ENCODE peak calls at places on chromosomes 13 and 19, in four cellular contexts. K, B, V and F are unnamed samples.

GRCh38 chr19:55578761-55579747 is 1.6 kb downstream of the ZNF579 start:
- DNase-seq in K (no peak), B (no peak), V (no peak), F (no peak)

GRCh38 chr13:98141938-98142426 is 912 bp upstream of the FARP1 start:
- DNase-seq in K (peak), B (no peak), V (no peak), F (no peak)

GRCh38 chr13:52067237-52067636 is 42.7 kb downstream of the UTP14C start:
- DNase-seq in K (no peak), B (no peak), V (no peak), F (peak)

GRCh38 chr13:110509971-110510786 is 51.3 kb downstream of the RAB20 start:
- DNase-seq in K (peak), B (no peak), V (no peak), F (no peak)

GRCh38 chr13:20547479-20547908 is 19.5 kb upstream of the IFT88 start:
- DNase-seq in K (no peak), B (no peak), V (no peak), F (no peak)

GRCh38 chr19:14035706-14036105 is 4.1 kb downstream of the IL27RA start:
- DNase-seq in K (no peak), B (no peak), V (no peak), F (no peak)

GRCh38 chr19:45473366-45474190 is 5.8 kb downstream of the FOSB start:
- DNase-seq in K (peak), B (no peak), V (no peak), F (no peak)

GRCh38 chr13:49366841-49367240 is 77.0 kb downstream of the CAB39L start:
- DNase-seq in K (no peak), B (no peak), V (no peak), F (no peak)

GRCh38 chr13:34591801-34592454 is 350.1 kb upstream of the NBEA start:
- DNase-seq in K (no peak), B (no peak), V (no peak), F (no peak)

DNA sequence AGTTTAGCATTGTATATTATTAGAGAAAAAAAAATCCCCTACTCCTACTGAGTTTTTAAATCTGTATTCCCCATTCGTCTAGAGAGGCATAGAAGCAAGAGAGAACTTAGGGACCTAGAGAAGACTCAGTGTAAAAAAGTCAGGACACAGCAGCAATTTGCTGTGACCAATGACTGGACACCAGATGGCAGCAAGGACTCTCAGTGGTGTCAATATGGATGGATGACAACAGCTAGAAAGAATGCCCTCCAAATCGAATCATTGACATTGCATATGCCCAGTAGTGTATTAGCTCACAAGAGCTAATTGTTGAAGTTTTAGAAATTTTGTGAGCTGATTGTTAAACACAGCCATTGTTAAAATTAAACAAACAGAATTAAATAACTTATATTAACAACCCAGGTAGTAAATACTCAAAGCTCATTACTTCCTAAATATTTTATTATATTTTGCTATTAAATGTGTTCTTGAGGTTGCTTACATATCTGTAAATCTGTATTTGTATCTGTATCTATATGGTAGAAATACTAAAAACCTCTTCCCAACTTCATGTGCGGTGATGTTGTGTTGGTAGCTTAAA is 43.9 kb downstream of the SIAH3 start:
- DNase-seq in K (peak), B (no peak), V (peak), F (peak)
- TF ChIP-seq CTCF in K (no peak), B (no peak), V (peak), F (peak)

GRCh38 chr19:49889687-49890348 is 6.9 kb downstream of the IL4I1 start:
- DNase-seq in K (peak), B (no peak), V (peak), F (peak)

GRCh38 chr19:49891393-49891792 is 5.3 kb downstream of the IL4I1 start:
- DNase-seq in K (no peak), B (no peak), V (no peak), F (no peak)

GRCh38 chr19:49889038-49889686 is 7.5 kb downstream of the IL4I1 start:
- DNase-seq in K (no peak), B (no peak), V (no peak), F (no peak)

GRCh38 chr19:49892716-49893115 is 4.0 kb downstream of the IL4I1 start:
- DNase-seq in K (no peak), B (no peak), V (no peak), F (no peak)

GRCh38 chr19:49890349-49891311 is 6.1 kb downstream of the IL4I1 start:
- DNase-seq in K (peak), B (no peak), V (peak), F (peak)
- TF ChIP-seq CTCF in K (peak), B (peak), V (peak), F (peak)

GRCh38 chr19:16070366-16070990 is 5.8 kb upstream of the TPM4 start:
- DNase-seq in K (peak), B (no peak), V (peak), F (peak)
- TF ChIP-seq CTCF in K (peak), B (no peak), V (no peak), F (no peak)

DNA sequence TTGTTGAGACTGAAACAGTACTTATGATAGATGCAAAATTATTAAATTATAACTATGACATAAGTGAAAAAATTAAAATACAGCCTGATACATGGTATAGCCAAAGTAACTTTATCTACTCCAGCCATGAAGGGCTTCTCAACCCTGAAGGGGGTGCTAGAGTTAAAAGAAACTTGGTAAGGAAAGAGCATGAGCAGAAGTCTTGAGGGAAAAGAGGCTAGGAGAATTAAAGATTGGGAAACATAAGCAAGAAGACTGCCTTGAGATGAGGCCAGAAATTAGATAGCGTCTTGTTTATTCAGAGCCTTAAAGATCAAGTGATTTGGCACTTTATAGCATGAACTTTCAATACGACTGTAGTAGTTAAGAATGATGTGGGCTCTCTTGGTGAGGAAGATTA is 385.5 kb upstream of the PRR20A start:
- DNase-seq in K (no peak), B (no peak), V (no peak), F (no peak)
- TF ChIP-seq CTCF in K (no peak), B (no peak), V (no peak), F (no peak)

DNA sequence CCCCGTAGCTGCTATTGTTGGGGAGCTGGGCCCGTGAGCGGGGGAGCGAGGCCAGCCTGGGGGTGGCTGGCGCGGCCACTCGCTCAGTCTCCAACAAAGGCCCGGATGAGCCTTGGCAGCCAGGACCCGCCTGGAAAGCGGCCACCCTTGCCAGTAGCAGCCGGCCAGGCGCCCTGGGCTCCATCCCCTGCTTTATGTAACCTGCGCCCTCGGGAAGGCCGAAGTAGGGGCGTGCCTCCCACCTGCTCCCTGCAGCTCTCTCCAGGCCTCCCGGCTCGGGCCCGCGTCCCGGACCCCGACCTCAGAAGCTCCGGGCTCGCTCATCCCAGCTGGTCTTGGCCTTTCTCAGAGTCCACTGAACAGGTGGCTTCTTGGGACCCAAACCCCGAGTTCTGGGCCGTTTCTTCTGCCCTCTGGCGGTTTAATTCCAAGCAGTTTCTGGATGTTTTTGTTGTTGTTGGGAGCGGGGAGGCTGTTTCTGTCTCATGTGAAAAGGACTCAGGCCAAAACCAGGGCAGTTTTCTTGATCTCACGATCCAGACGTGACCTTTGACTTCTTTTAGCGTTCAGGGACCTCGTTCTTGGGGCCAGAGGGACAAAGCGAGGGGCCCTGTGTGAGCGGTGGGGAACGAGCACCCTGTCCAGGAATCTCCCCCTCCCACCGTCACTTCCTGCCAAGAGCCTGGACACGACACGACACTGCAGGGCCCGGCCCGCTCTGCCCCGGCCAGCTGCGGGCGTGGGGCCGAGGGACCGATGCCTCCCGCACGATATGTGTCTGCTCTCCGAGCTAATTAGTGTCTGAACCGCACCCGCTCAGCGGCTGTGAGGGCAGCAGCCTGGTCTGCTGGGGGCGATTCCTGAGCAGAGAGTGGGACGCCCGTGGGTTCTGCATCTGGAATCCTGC is 1.3 kb downstream of the CDC34 start:
- DNase-seq in K (peak), B (no peak), V (peak), F (peak)
- TF ChIP-seq CTCF in K (peak), B (peak), V (peak), F (peak)

DNA sequence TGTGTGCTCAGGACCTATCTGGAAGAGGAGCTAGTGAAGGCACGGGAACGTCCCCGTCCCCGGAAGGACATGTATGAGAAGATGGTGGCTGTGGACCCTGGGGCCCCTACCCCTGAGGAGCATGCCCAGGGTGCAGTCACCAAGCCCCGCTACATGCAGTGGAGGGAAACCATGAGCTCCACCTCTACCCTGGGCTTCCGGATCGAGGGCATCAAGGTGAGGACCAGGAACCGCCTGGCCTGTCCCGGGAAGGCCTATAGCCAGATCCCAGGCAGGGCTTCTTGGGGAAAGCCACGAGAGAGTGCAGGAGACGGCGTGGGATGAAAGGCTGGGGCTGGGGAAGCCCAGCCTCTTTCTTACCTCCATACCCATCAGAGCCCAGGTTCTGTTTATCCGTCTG is 16.2 kb downstream of the ITPKC start:
- DNase-seq in K (no peak), B (no peak), V (no peak), F (no peak)
- TF ChIP-seq CTCF in K (no peak), B (no peak), V (no peak), F (no peak)